ENCODE peak calls at places on chromosome X, in eight cellular contexts. G is AG09309; N is activated CD4-positive, alpha-beta T cell treated with anti-CD3 and anti-CD28 coated beads, Interleukin-2, amount 50 U/mL, for 4 hours; K is GM04504; Z is AG09319; Q is glutamatergic neuron; F is tibial artery; B is substantia nigra. R is an unnamed sample.

GRCh38 chrX:113157496-113157895 is 316.9 kb upstream of the AMOT start:
- DNase-seq in G (no peak), N (no peak), K (no peak), Z (no peak), Q (peak), F (no peak), B (no peak), R (no peak)

GRCh38 chrX:8125566-8125965 is 45.5 kb downstream of the VCX2 start:
- DNase-seq in G (no peak), N (no peak), K (no peak), Z (no peak), Q (no peak), F (no peak), B (no peak), R (no peak)

GRCh38 chrX:120111611-120112010 is 4.1 kb downstream of the RHOXF1 start:
- DNase-seq in G (no peak), N (no peak), K (no peak), Z (no peak), Q (no peak), F (no peak), B (no peak), R (no peak)

GRCh38 chrX:68304602-68305001 is 128.7 kb downstream of the OPHN1 start:
- DNase-seq in G (no peak), N (no peak), K (no peak), Z (no peak), Q (no peak), F (no peak), B (no peak), R (no peak)

GRCh38 chrX:148732743-148733142 is 232.3 kb downstream of the AFF2 start:
- DNase-seq in G (no peak), N (no peak), K (no peak), Z (no peak), Q (no peak), F (no peak), B (no peak), R (no peak)

GRCh38 chrX:100642296-100642695 is 1.7 kb upstream of the SRPX2 start:
- DNase-seq in G (no peak), N (no peak), K (no peak), Z (no peak), Q (no peak), F (no peak), B (no peak), R (no peak)

GRCh38 chrX:40173662-40174593 is 76.2 kb upstream of the BCOR start:
- DNase-seq in G (no peak), N (peak), K (no peak), Z (no peak), Q (no peak), F (peak), B (peak), R (no peak)

GRCh38 chrX:123340691-123341090 is 156.6 kb downstream of the GRIA3 start:
- DNase-seq in G (no peak), N (no peak), K (no peak), Z (peak), Q (no peak), F (no peak), B (no peak), R (no peak)

GRCh38 chrX:134075894-134076718 is 90.7 kb upstream of the GPC3 start:
- DNase-seq in G (no peak), N (no peak), K (no peak), Z (no peak), Q (no peak), F (no peak), B (no peak), R (no peak)

GRCh38 chrX:10006770-10007169 is 39.6 kb downstream of the CLDN34 start:
- DNase-seq in G (no peak), N (no peak), K (no peak), Z (no peak), Q (no peak), F (no peak), B (no peak), R (no peak)

GRCh38 chrX:129875669-129876068 is 30.3 kb upstream of the UTP14A start:
- DNase-seq in G (peak), N (no peak), K (peak), Z (peak), Q (no peak), F (no peak), B (no peak), R (peak)

GRCh38 chrX:129693343-129693742 is 38.6 kb upstream of the APLN start:
- DNase-seq in G (no peak), N (no peak), K (no peak), Z (no peak), Q (no peak), F (no peak), B (no peak), R (no peak)

GRCh38 chrX:155985208-155985607 is 12.3 kb upstream of the IL9R start:
- DNase-seq in G (no peak), N (no peak), K (no peak), Z (no peak), Q (no peak), F (no peak), B (no peak), R (no peak)

GRCh38 chrX:135981662-135982061 is 3.6 kb upstream of the SLC9A6 start:
- DNase-seq in G (no peak), N (no peak), K (no peak), Z (no peak), Q (no peak), F (no peak), B (no peak), R (no peak)

GRCh38 chrX:2828404-2829065 is at the start of gene GYG2:
- DNase-seq in G (no peak), N (no peak), K (no peak), Z (no peak), Q (peak), F (no peak), B (no peak), R (no peak)

GRCh38 chrX:117919755-117920154 is 196.9 kb downstream of the KLHL13 start:
- DNase-seq in G (no peak), N (no peak), K (no peak), Z (no peak), Q (no peak), F (no peak), B (no peak), R (no peak)

GRCh38 chrX:154325541-154325940 is 29.9 kb downstream of the TKTL1 start:
- DNase-seq in G (no peak), N (no peak), K (no peak), Z (no peak), Q (no peak), F (no peak), B (no peak), R (no peak)

GRCh38 chrX:115562492-115562872 is 1.5 kb downstream of the PLS3 start:
- DNase-seq in G (no peak), N (no peak), K (no peak), Z (no peak), Q (no peak), F (no peak), B (no peak), R (no peak)

GRCh38 chrX:115892787-115893671 is 277.5 kb upstream of the AGTR2 start:
- DNase-seq in G (peak), N (no peak), K (peak), Z (peak), Q (peak), F (no peak), B (peak), R (peak)

GRCh38 chrX:114344756-114345155 is 239.1 kb upstream of the HTR2C start:
- DNase-seq in G (no peak), N (no peak), K (peak), Z (peak), Q (no peak), F (no peak), B (no peak), R (no peak)

GRCh38 chrX:43836435-43837184 is 45.6 kb downstream of the MAOB start:
- DNase-seq in G (no peak), N (no peak), K (no peak), Z (no peak), Q (no peak), F (no peak), B (no peak), R (no peak)

GRCh38 chrX:77742788-77743476 is 43.1 kb downstream of the ATRX start:
- DNase-seq in G (no peak), N (no peak), K (peak), Z (no peak), Q (no peak), F (peak), B (peak), R (no peak)

GRCh38 chrX:74774988-74775387 is 150.3 kb downstream of the NEXMIF start:
- DNase-seq in G (no peak), N (no peak), K (no peak), Z (no peak), Q (no peak), F (no peak), B (no peak), R (no peak)

GRCh38 chrX:101759000-101759399 is 99.3 kb upstream of the ARMCX2 start:
- DNase-seq in G (peak), N (peak), K (peak), Z (peak), Q (no peak), F (peak), B (no peak), R (no peak)

GRCh38 chrX:153435845-153436244 is 10.0 kb downstream of the TREX2 start:
- DNase-seq in G (no peak), N (no peak), K (no peak), Z (no peak), Q (no peak), F (no peak), B (no peak), R (no peak)

GRCh38 chrX:67961516-67961915 is 417.7 kb downstream of the AR start:
- DNase-seq in G (no peak), N (no peak), K (no peak), Z (no peak), Q (no peak), F (no peak), B (no peak), R (no peak)

GRCh38 chrX:42714981-42715688 is 62.8 kb downstream of the PPP1R2C start:
- DNase-seq in G (no peak), N (peak), K (no peak), Z (no peak), Q (peak), F (peak), B (peak), R (peak)

GRCh38 chrX:154545673-154546274 is 872 bp downstream of the G6PD start:
- DNase-seq in G (no peak), N (no peak), K (no peak), Z (no peak), Q (no peak), F (no peak), B (no peak), R (no peak)

GRCh38 chrX:46354481-46354880 is 190.7 kb downstream of the ZNF674 start:
- DNase-seq in G (no peak), N (no peak), K (no peak), Z (no peak), Q (no peak), F (no peak), B (no peak), R (no peak)

GRCh38 chrX:23465985-23466384 is 131.3 kb downstream of the PTCHD1 start:
- DNase-seq in G (no peak), N (no peak), K (no peak), Z (no peak), Q (no peak), F (no peak), B (no peak), R (no peak)

GRCh38 chrX:32041181-32041580 is 969.3 kb upstream of the FTHL17 start:
- DNase-seq in G (no peak), N (no peak), K (no peak), Z (no peak), Q (no peak), F (no peak), B (peak), R (no peak)

GRCh38 chrX:137043736-137044135 is 9.9 kb upstream of the GPR101 start:
- DNase-seq in G (no peak), N (no peak), K (no peak), Z (no peak), Q (no peak), F (no peak), B (no peak), R (no peak)

GRCh38 chrX:103503163-103503852 is 16.0 kb downstream of the RAB40A start:
- DNase-seq in G (no peak), N (no peak), K (no peak), Z (no peak), Q (no peak), F (no peak), B (no peak), R (peak)

GRCh38 chrX:118603981-118604380 is 108.4 kb downstream of the DOCK11 start:
- DNase-seq in G (peak), N (peak), K (peak), Z (peak), Q (peak), F (no peak), B (peak), R (peak)

GRCh38 chrX:50684871-50685270 is 129.1 kb downstream of the SHROOM4 start:
- DNase-seq in G (no peak), N (no peak), K (no peak), Z (no peak), Q (no peak), F (no peak), B (no peak), R (no peak)